ENCODE peak calls at places on chromosomes 4 and X, in nine cellular contexts. E is sigmoid colon, X is stomach, A is tibial nerve, P is esophagus muscularis mucosa, H is H1, K is suprapubic skin, B is A549, F is K562. C is an unnamed sample.

GRCh38 chr4:54268151-54268550 is 39.1 kb downstream of the PDGFRA start:
- DNase-seq in E (no peak), X (no peak), A (no peak), P (no peak), H (no peak), K (no peak), B (no peak), F (no peak), C (no peak)

GRCh38 chr4:107733431-107733925 is 13.4 kb upstream of the PAPSS1 start:
- DNase-seq in E (no peak), X (no peak), A (no peak), P (no peak), H (peak), K (no peak), B (no peak), F (no peak), C (no peak)

GRCh38 chr4:125758438-125758837 is 443.7 kb downstream of the FAT4 start:
- DNase-seq in E (no peak), X (no peak), A (no peak), P (no peak), H (no peak), K (no peak), B (no peak), F (no peak), C (no peak)

GRCh38 chr4:7389101-7389701 is 45.5 kb downstream of the PSAPL1 start:
- DNase-seq in E (peak), X (peak), A (no peak), P (no peak), H (peak), K (peak), B (no peak), F (no peak), C (peak)

GRCh38 chr4:187617117-187617516 is 378.5 kb upstream of the ZFP42 start:
- DNase-seq in E (no peak), X (no peak), A (no peak), P (no peak), H (no peak), K (no peak), B (no peak), F (no peak), C (no peak)

GRCh38 chrX:21741869-21742701 is 15.8 kb downstream of the SMPX start:
- DNase-seq in E (peak), X (no peak), A (no peak), P (no peak), H (no peak), K (no peak), B (no peak), F (no peak), C (no peak)

GRCh38 chr4:150242820-150243458 is 164.7 kb downstream of the DCLK2 start:
- DNase-seq in E (no peak), X (no peak), A (no peak), P (peak), H (no peak), K (no peak), B (peak), F (peak), C (no peak)

GRCh38 chr4:86977621-86978184 is 42.9 kb downstream of the AFF1 start:
- DNase-seq in E (no peak), X (no peak), A (no peak), P (no peak), H (no peak), K (no peak), B (peak), F (no peak), C (peak)

GRCh38 chr4:28254003-28254402 is 1393.4 kb downstream of the STIM2 start:
- DNase-seq in E (no peak), X (no peak), A (no peak), P (no peak), H (no peak), K (no peak), B (no peak), F (no peak), C (no peak)

GRCh38 chrX:97050413-97050812 is 166.7 kb downstream of the RPA4 start:
- DNase-seq in E (no peak), X (no peak), A (no peak), P (no peak), H (no peak), K (no peak), B (no peak), F (no peak), C (no peak)

GRCh38 chr4:120158860-120159259 is 92.2 kb upstream of the MAD2L1 start:
- DNase-seq in E (no peak), X (no peak), A (no peak), P (no peak), H (no peak), K (no peak), B (no peak), F (no peak), C (no peak)

GRCh38 chr4:99390060-99390459 is 37.5 kb upstream of the ADH1C start:
- DNase-seq in E (no peak), X (no peak), A (no peak), P (no peak), H (no peak), K (no peak), B (no peak), F (no peak), C (no peak)

GRCh38 chr4:82216231-82216630 is 157.6 kb downstream of the HNRNPD start:
- DNase-seq in E (no peak), X (no peak), A (no peak), P (no peak), H (no peak), K (no peak), B (no peak), F (no peak), C (no peak)

GRCh38 chr4:33133723-33134122 is 2413.6 kb downstream of the PCDH7 start:
- DNase-seq in E (no peak), X (no peak), A (no peak), P (no peak), H (no peak), K (no peak), B (no peak), F (no peak), C (no peak)

GRCh38 chr4:47972721-47973120 is 43.8 kb downstream of the CNGA1 start:
- DNase-seq in E (no peak), X (no peak), A (no peak), P (no peak), H (no peak), K (no peak), B (no peak), F (no peak), C (no peak)

GRCh38 chr4:8142556-8142955 is 16.1 kb downstream of the ABLIM2 start:
- DNase-seq in E (no peak), X (no peak), A (no peak), P (no peak), H (no peak), K (no peak), B (no peak), F (no peak), C (no peak)

GRCh38 chr4:53711916-53712315 is 120.6 kb upstream of the LNX1 start:
- DNase-seq in E (no peak), X (no peak), A (no peak), P (no peak), H (no peak), K (no peak), B (no peak), F (no peak), C (no peak)

GRCh38 chrX:22666441-22666840 is 333.3 kb upstream of the DDX53 start:
- DNase-seq in E (no peak), X (no peak), A (no peak), P (no peak), H (peak), K (no peak), B (no peak), F (peak), C (no peak)

GRCh38 chr4:184215709-184216328 is 1.9 kb downstream of the ENPP6 start:
- DNase-seq in E (no peak), X (peak), A (no peak), P (peak), H (no peak), K (no peak), B (no peak), F (no peak), C (peak)

GRCh38 chrX:33183366-33183765 is 28.0 kb downstream of the DMD start:
- DNase-seq in E (peak), X (peak), A (no peak), P (no peak), H (no peak), K (no peak), B (no peak), F (no peak), C (no peak)

GRCh38 chrX:96387801-96388200 is 296.8 kb upstream of the DIAPH2 start:
- DNase-seq in E (no peak), X (no peak), A (no peak), P (no peak), H (no peak), K (no peak), B (no peak), F (no peak), C (no peak)

GRCh38 chr4:161428180-161428965 is 735.4 kb downstream of the FSTL5 start:
- DNase-seq in E (no peak), X (no peak), A (no peak), P (no peak), H (no peak), K (no peak), B (no peak), F (no peak), C (no peak)

GRCh38 chr4:15531792-15532191 is 62.1 kb downstream of the CC2D2A start:
- DNase-seq in E (no peak), X (no peak), A (no peak), P (no peak), H (no peak), K (no peak), B (no peak), F (no peak), C (no peak)

GRCh38 chr4:153521995-153522799 is 56.0 kb downstream of the TMEM131L start:
- DNase-seq in E (no peak), X (no peak), A (no peak), P (no peak), H (no peak), K (no peak), B (no peak), F (no peak), C (no peak)

GRCh38 chr4:25842229-25842840 is 20.5 kb downstream of the SEL1L3 start:
- DNase-seq in E (no peak), X (no peak), A (no peak), P (no peak), H (peak), K (no peak), B (no peak), F (no peak), C (peak)

GRCh38 chr4:85407546-85407945 is 67.4 kb upstream of the ARHGAP24 start:
- DNase-seq in E (no peak), X (no peak), A (no peak), P (no peak), H (no peak), K (no peak), B (no peak), F (no peak), C (no peak)

GRCh38 chr4:151798678-151799416 is 38.0 kb upstream of the GATB start:
- DNase-seq in E (no peak), X (no peak), A (no peak), P (no peak), H (no peak), K (no peak), B (no peak), F (no peak), C (no peak)

GRCh38 chr4:663438-664428 is 10.3 kb downstream of the ATP5ME start:
- DNase-seq in E (peak), X (peak), A (no peak), P (no peak), H (no peak), K (no peak), B (no peak), F (no peak), C (peak)

GRCh38 chr4:123168812-123169211 is 227.8 kb upstream of the SPRY1 start:
- DNase-seq in E (no peak), X (no peak), A (no peak), P (no peak), H (no peak), K (no peak), B (no peak), F (no peak), C (no peak)

GRCh38 chr4:158823461-158823873 is 54.6 kb downstream of the FNIP2 start:
- DNase-seq in E (no peak), X (no peak), A (no peak), P (no peak), H (no peak), K (no peak), B (no peak), F (no peak), C (no peak)

GRCh38 chr4:149031399-149031798 is 589.2 kb upstream of the NR3C2 start:
- DNase-seq in E (no peak), X (no peak), A (no peak), P (no peak), H (no peak), K (no peak), B (no peak), F (no peak), C (no peak)

GRCh38 chrX:9141496-9141895 is 107.6 kb upstream of the FAM9B start:
- DNase-seq in E (no peak), X (no peak), A (no peak), P (no peak), H (no peak), K (no peak), B (no peak), F (no peak), C (no peak)

GRCh38 chrX:68416592-68416991 is 16.7 kb downstream of the OPHN1 start:
- DNase-seq in E (no peak), X (no peak), A (no peak), P (no peak), H (no peak), K (no peak), B (no peak), F (no peak), C (no peak)

GRCh38 chrX:31092476-31092875 is 20.6 kb upstream of the FTHL17 start:
- DNase-seq in E (no peak), X (no peak), A (no peak), P (no peak), H (no peak), K (no peak), B (no peak), F (no peak), C (no peak)

GRCh38 chr4:57580710-57581109 is 470.5 kb upstream of the IGFBP7 start:
- DNase-seq in E (no peak), X (no peak), A (no peak), P (no peak), H (no peak), K (no peak), B (no peak), F (no peak), C (no peak)

GRCh38 chrX:27775984-27776383 is 31.8 kb upstream of the MAGEB10 start:
- DNase-seq in E (no peak), X (no peak), A (no peak), P (no peak), H (no peak), K (no peak), B (no peak), F (no peak), C (no peak)

GRCh38 chr4:102324725-102325124 is 20.6 kb downstream of the SLC39A8 start:
- DNase-seq in E (no peak), X (no peak), A (no peak), P (no peak), H (no peak), K (no peak), B (no peak), F (no peak), C (no peak)

GRCh38 chr4:149891381-149891780 is 75.7 kb upstream of the IQCM start:
- DNase-seq in E (no peak), X (no peak), A (no peak), P (no peak), H (no peak), K (no peak), B (no peak), F (no peak), C (no peak)

GRCh38 chr4:123350191-123350544 is 46.4 kb upstream of the SPRY1 start:
- DNase-seq in E (no peak), X (peak), A (no peak), P (no peak), H (no peak), K (no peak), B (no peak), F (peak), C (peak)

DNA sequence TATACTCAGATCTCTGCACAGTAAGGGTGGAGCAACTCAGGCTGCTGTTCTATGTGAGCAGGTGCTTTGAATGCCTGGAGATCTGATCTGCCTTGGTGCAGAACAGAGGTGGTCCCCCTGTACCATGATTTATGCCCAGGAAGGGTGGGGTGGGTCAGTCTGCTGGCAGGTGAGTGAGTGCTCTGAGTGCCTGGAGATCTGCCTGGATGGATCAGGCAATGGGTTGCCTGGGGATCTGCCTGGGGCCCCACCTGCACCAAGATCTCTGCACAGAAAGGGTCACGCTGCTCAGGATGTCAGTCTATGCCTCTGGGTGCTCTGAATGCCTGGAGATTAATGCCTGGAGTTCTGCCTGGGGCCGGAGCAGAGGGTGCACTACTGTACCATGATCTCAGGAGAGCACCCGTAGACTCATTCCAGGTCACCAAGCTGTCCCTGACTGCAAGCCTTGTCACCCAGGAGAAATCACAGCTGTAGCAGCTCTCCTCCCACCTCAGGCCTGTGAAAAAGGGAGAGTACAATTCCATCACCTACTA is 342.9 kb downstream of the GBA3 start:
- DNase-seq in E (no peak), X (no peak), A (no peak), P (no peak), H (no peak), K (no peak), B (no peak), F (no peak), C (no peak)
- H3K27ac ChIP-seq in E (no peak), X (no peak), A (no peak), P (no peak), H (no peak), K (no peak), B (no peak), F (no peak), C (no peak)

GRCh38 chr4:156255608-156256007 is 301.9 kb upstream of the CTSO start:
- DNase-seq in E (no peak), X (no peak), A (no peak), P (no peak), H (no peak), K (no peak), B (no peak), F (no peak), C (no peak)

GRCh38 chr4:156248921-156249320 is 295.3 kb upstream of the CTSO start:
- DNase-seq in E (no peak), X (no peak), A (no peak), P (no peak), H (no peak), K (no peak), B (no peak), F (no peak), C (no peak)

GRCh38 chr4:156251373-156252065 is 297.9 kb upstream of the CTSO start:
- DNase-seq in E (no peak), X (no peak), A (no peak), P (no peak), H (no peak), K (no peak), B (no peak), F (no peak), C (no peak)

GRCh38 chr4:156255205-156255604 is 301.5 kb upstream of the CTSO start:
- DNase-seq in E (no peak), X (no peak), A (no peak), P (no peak), H (no peak), K (no peak), B (no peak), F (no peak), C (no peak)

GRCh38 chr4:156252300-156253016 is 298.8 kb upstream of the CTSO start:
- DNase-seq in E (no peak), X (no peak), A (no peak), P (no peak), H (no peak), K (no peak), B (no peak), F (no peak), C (no peak)
- TF ChIP-seq EP300 in E (no peak), X (no peak), A (no peak), P (no peak), H (no peak), K (no peak), B (no peak), F (no peak), C (no peak)

DNA sequence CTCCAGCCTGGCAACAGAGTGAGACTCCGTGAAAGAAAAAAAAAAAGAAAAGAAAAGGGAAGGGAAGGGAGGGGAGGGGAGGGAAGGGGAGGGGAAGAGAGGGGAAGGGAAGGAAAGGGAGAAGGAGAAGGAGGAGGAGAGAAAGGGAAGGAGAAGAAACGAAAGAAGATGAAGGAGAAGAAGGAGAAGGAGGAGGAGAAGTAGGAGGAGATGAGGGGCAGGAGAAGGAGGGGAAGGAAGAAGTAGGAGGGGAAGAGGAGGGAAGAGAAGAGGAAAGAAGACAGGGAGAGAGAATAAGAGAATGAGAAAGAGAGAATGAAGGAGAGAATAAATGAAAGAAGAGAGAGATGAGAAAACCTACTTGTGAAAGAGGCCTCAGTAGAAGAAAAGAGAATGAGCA is 170.3 kb downstream of the DHRSX start:
- DNase-seq in E (no peak), X (no peak), A (no peak), P (no peak), H (no peak), K (no peak), B (no peak), F (no peak), C (no peak)
- H3K27ac ChIP-seq in E (no peak), X (no peak), A (no peak), P (no peak), H (no peak), K (no peak), B (no peak), F (no peak), C (no peak)

GRCh38 chr4:88587285-88587684 is 5.0 kb upstream of the HERC3 start:
- DNase-seq in E (no peak), X (no peak), A (no peak), P (no peak), H (no peak), K (no peak), B (no peak), F (no peak), C (no peak)
- TF ChIP-seq EP300 in E (no peak), X (no peak), A (no peak), P (no peak), H (no peak), K (no peak), B (no peak), F (no peak), C (no peak)

GRCh38 chr4:1834047-1834769 is 21.7 kb downstream of the LETM1 start:
- DNase-seq in E (no peak), X (no peak), A (no peak), P (no peak), H (no peak), K (no peak), B (no peak), F (no peak), C (no peak)

GRCh38 chr4:1832690-1833089 is 23.3 kb downstream of the LETM1 start:
- DNase-seq in E (no peak), X (no peak), A (no peak), P (no peak), H (no peak), K (no peak), B (no peak), F (no peak), C (no peak)

GRCh38 chr4:1830642-1831228 is 25.2 kb downstream of the LETM1 start:
- DNase-seq in E (no peak), X (no peak), A (no peak), P (no peak), H (no peak), K (no peak), B (no peak), F (no peak), C (no peak)

GRCh38 chr4:1831331-1831730 is 24.6 kb downstream of the LETM1 start:
- DNase-seq in E (no peak), X (no peak), A (no peak), P (no peak), H (no peak), K (no peak), B (no peak), F (no peak), C (no peak)

GRCh38 chr4:1833307-1834046 is 22.5 kb downstream of the LETM1 start:
- DNase-seq in E (no peak), X (no peak), A (no peak), P (no peak), H (no peak), K (no peak), B (no peak), F (no peak), C (no peak)
- H3K27ac ChIP-seq in E (no peak), X (no peak), A (no peak), P (no peak), H (no peak), K (no peak), B (no peak), F (no peak), C (no peak)

DNA sequence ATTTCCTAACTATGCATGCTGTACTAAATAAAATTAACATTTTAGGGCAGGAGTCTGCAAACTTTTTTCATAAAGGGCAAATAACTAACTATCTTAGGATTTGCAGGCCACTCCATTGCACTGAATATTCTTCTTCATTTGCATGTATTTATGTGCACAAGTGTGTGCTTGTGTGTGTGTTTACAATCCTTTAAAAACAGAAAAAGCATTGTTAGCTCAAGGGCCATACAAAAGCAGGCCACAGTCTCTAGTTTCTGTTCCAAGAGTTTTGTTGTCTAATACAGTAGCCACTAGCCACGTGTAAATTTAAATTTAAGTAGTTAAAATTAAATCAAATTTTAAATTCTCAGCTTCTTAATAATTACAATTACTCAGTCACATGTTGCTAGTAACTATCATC is 621.8 kb downstream of the TMA16 start:
- DNase-seq in E (no peak), X (no peak), A (no peak), P (no peak), H (no peak), K (no peak), B (no peak), F (no peak), C (no peak)
- TF ChIP-seq EP300 in E (no peak), X (no peak), A (no peak), P (no peak), H (no peak), K (no peak), B (no peak), F (no peak), C (no peak)

C was measured in transverse colon.